ENCODE peak calls at places on chromosomes 6 and 20, in six cellular contexts. One of them, this sample, is unnamed.

GRCh38 chr20:48102821-48103635 is 317.7 kb upstream of the SULF2 start:
- DNase-seq in NCI-H2081: no peak
- DNase-seq in RPMI8226: no peak
- DNase-seq in kidney epithelial cell: no peak
- DNase-seq in lower leg skin: peak; percentile 56
- DNase-seq in T-helper 2 cell: no peak
- DNase-seq in this sample: no peak

GRCh38 chr6:136073216-136073615 is 176.9 kb downstream of the MTFR2 start:
- DNase-seq in NCI-H2081: no peak
- DNase-seq in RPMI8226: no peak
- DNase-seq in kidney epithelial cell: no peak
- DNase-seq in lower leg skin: no peak
- DNase-seq in T-helper 2 cell: no peak
- DNase-seq in this sample: no peak

GRCh38 chr6:56432194-56432593 is 184.8 kb upstream of the COL21A1 start:
- DNase-seq in NCI-H2081: no peak
- DNase-seq in RPMI8226: no peak
- DNase-seq in kidney epithelial cell: no peak
- DNase-seq in lower leg skin: no peak
- DNase-seq in T-helper 2 cell: no peak
- DNase-seq in this sample: no peak

GRCh38 chr6:56959938-56960337 is 5.0 kb downstream of the BEND6 start:
- DNase-seq in NCI-H2081: no peak
- DNase-seq in RPMI8226: no peak
- DNase-seq in kidney epithelial cell: no peak
- DNase-seq in lower leg skin: no peak
- DNase-seq in T-helper 2 cell: no peak
- DNase-seq in this sample: no peak

GRCh38 chr6:24991748-24992467 is 56.1 kb upstream of the RIPOR2 start:
- DNase-seq in NCI-H2081: peak; percentile 26
- DNase-seq in RPMI8226: peak; percentile 78
- DNase-seq in kidney epithelial cell: no peak
- DNase-seq in lower leg skin: no peak
- DNase-seq in T-helper 2 cell: peak; percentile 15
- DNase-seq in this sample: peak; percentile 62

GRCh38 chr6:133671376-133671775 is 217.5 kb upstream of the TCF21 start:
- DNase-seq in NCI-H2081: no peak
- DNase-seq in RPMI8226: no peak
- DNase-seq in kidney epithelial cell: no peak
- DNase-seq in lower leg skin: no peak
- DNase-seq in T-helper 2 cell: no peak
- DNase-seq in this sample: no peak

GRCh38 chr6:130425532-130425931 is 59.7 kb downstream of the TMEM200A start:
- DNase-seq in NCI-H2081: no peak
- DNase-seq in RPMI8226: no peak
- DNase-seq in kidney epithelial cell: no peak
- DNase-seq in lower leg skin: no peak
- DNase-seq in T-helper 2 cell: no peak
- DNase-seq in this sample: no peak

GRCh38 chr6:74879234-74879633 is 326.6 kb downstream of the COL12A1 start:
- DNase-seq in NCI-H2081: no peak
- DNase-seq in RPMI8226: no peak
- DNase-seq in kidney epithelial cell: peak; percentile 10
- DNase-seq in lower leg skin: no peak
- DNase-seq in T-helper 2 cell: no peak
- DNase-seq in this sample: no peak

GRCh38 chr6:72683797-72684196 is 61.9 kb downstream of the KCNQ5 start:
- DNase-seq in NCI-H2081: no peak
- DNase-seq in RPMI8226: no peak
- DNase-seq in kidney epithelial cell: no peak
- DNase-seq in lower leg skin: no peak
- DNase-seq in T-helper 2 cell: no peak
- DNase-seq in this sample: no peak

GRCh38 chr20:37574199-37574890 is 46.7 kb upstream of the BLCAP start:
- DNase-seq in NCI-H2081: no peak
- DNase-seq in RPMI8226: no peak
- DNase-seq in kidney epithelial cell: no peak
- DNase-seq in lower leg skin: peak; percentile 67
- DNase-seq in T-helper 2 cell: no peak
- DNase-seq in this sample: no peak

GRCh38 chr6:31737315-31738047 is 1.2 kb upstream of the CLIC1 start:
- DNase-seq in NCI-H2081: peak; percentile 42
- DNase-seq in RPMI8226: peak; percentile 37
- DNase-seq in kidney epithelial cell: no peak
- DNase-seq in lower leg skin: no peak
- DNase-seq in T-helper 2 cell: no peak
- DNase-seq in this sample: no peak

GRCh38 chr6:31122803-31123706 is 2.8 kb upstream of the CDSN start:
- DNase-seq in NCI-H2081: no peak
- DNase-seq in RPMI8226: peak; percentile 82
- DNase-seq in kidney epithelial cell: no peak
- DNase-seq in lower leg skin: no peak
- DNase-seq in T-helper 2 cell: no peak
- DNase-seq in this sample: peak; percentile 63

GRCh38 chr6:57021086-57021720 is 25.3 kb upstream of the KIAA1586 start:
- DNase-seq in NCI-H2081: peak; percentile 34
- DNase-seq in RPMI8226: peak; percentile 45
- DNase-seq in kidney epithelial cell: peak; percentile 29
- DNase-seq in lower leg skin: no peak
- DNase-seq in T-helper 2 cell: no peak
- DNase-seq in this sample: no peak

GRCh38 chr6:3277251-3277650 is 18.5 kb downstream of the PSMG4 start:
- DNase-seq in NCI-H2081: no peak
- DNase-seq in RPMI8226: no peak
- DNase-seq in kidney epithelial cell: no peak
- DNase-seq in lower leg skin: no peak
- DNase-seq in T-helper 2 cell: no peak
- DNase-seq in this sample: no peak

GRCh38 chr6:122735618-122736017 is 43.9 kb upstream of the FABP7 start:
- DNase-seq in NCI-H2081: no peak
- DNase-seq in RPMI8226: no peak
- DNase-seq in kidney epithelial cell: no peak
- DNase-seq in lower leg skin: no peak
- DNase-seq in T-helper 2 cell: no peak
- DNase-seq in this sample: no peak

GRCh38 chr6:128327890-128328289 is 192.5 kb downstream of the PTPRK start:
- DNase-seq in NCI-H2081: no peak
- DNase-seq in RPMI8226: peak; percentile 68
- DNase-seq in kidney epithelial cell: no peak
- DNase-seq in lower leg skin: no peak
- DNase-seq in T-helper 2 cell: no peak
- DNase-seq in this sample: no peak

GRCh38 chr6:67016921-67017460 is 1310.0 kb upstream of the EYS start:
- DNase-seq in NCI-H2081: no peak
- DNase-seq in RPMI8226: no peak
- DNase-seq in kidney epithelial cell: no peak
- DNase-seq in lower leg skin: no peak
- DNase-seq in T-helper 2 cell: no peak
- DNase-seq in this sample: no peak

GRCh38 chr6:168563656-168564055 is 122.7 kb downstream of the SMOC2 start:
- DNase-seq in NCI-H2081: no peak
- DNase-seq in RPMI8226: no peak
- DNase-seq in kidney epithelial cell: no peak
- DNase-seq in lower leg skin: peak; percentile 70
- DNase-seq in T-helper 2 cell: no peak
- DNase-seq in this sample: no peak

GRCh38 chr6:112980676-112981075 is 633.5 kb downstream of the RFPL4B start:
- DNase-seq in NCI-H2081: no peak
- DNase-seq in RPMI8226: no peak
- DNase-seq in kidney epithelial cell: no peak
- DNase-seq in lower leg skin: no peak
- DNase-seq in T-helper 2 cell: no peak
- DNase-seq in this sample: no peak